ENCODE peak calls at places on chromosomes 5 and 9, in six cellular contexts. M is fibroblast of mammary gland, S is cardiac fibroblast, J is dorsolateral prefrontal cortex, H is tibial nerve, F is Peyer's patch. X is an unnamed sample.

GRCh38 chr5:108028411-108028810 is 353.5 kb downstream of the FBXL17 start:
- DNase-seq in M (peak), S (peak), J (no peak), H (no peak), F (no peak), X (no peak)

GRCh38 chr9:73050062-73050814 is 97.4 kb upstream of the ALDH1A1 start:
- DNase-seq in M (peak), S (peak), J (no peak), H (no peak), F (no peak), X (no peak)

GRCh38 chr5:170633235-170634041 is 129.6 kb downstream of the KCNIP1 start:
- DNase-seq in M (peak), S (peak), J (no peak), H (peak), F (no peak), X (peak)

GRCh38 chr5:172549708-172550095 is 91.4 kb upstream of the NEURL1B start:
- DNase-seq in M (no peak), S (no peak), J (no peak), H (no peak), F (no peak), X (no peak)

GRCh38 chr5:133340002-133340755 is 272.2 kb downstream of the FSTL4 start:
- DNase-seq in M (no peak), S (no peak), J (no peak), H (no peak), F (no peak), X (no peak)

GRCh38 chr5:131974956-131975726 is 29.7 kb upstream of the MEIKIN start:
- DNase-seq in M (no peak), S (no peak), J (no peak), H (no peak), F (peak), X (no peak)

GRCh38 chr5:93602261-93603149 is 19.5 kb downstream of the NR2F1 start:
- DNase-seq in M (no peak), S (no peak), J (no peak), H (no peak), F (no peak), X (no peak)

GRCh38 chr9:6921335-6921734 is 163.6 kb downstream of the KDM4C start:
- DNase-seq in M (no peak), S (no peak), J (no peak), H (no peak), F (no peak), X (no peak)

GRCh38 chr5:40486437-40487270 is 193.1 kb upstream of the PTGER4 start:
- DNase-seq in M (peak), S (no peak), J (no peak), H (peak), F (peak), X (no peak)

GRCh38 chr9:116900543-116900942 is 213.4 kb downstream of the TRIM32 start:
- DNase-seq in M (no peak), S (no peak), J (no peak), H (no peak), F (no peak), X (no peak)

GRCh38 chr9:88387733-88388202 is 476 bp upstream of the SPIN1 start:
- DNase-seq in M (peak), S (peak), J (peak), H (no peak), F (peak), X (peak)

GRCh38 chr9:109469646-109470358 is 28.3 kb downstream of the PTPN3 start:
- DNase-seq in M (peak), S (peak), J (peak), H (peak), F (peak), X (peak)

GRCh38 chr5:3517331-3517730 is 78.3 kb upstream of the IRX1 start:
- DNase-seq in M (no peak), S (no peak), J (no peak), H (no peak), F (no peak), X (no peak)

GRCh38 chr5:123752576-123752975 is 240.6 kb downstream of the CSNK1G3 start:
- DNase-seq in M (peak), S (peak), J (no peak), H (peak), F (no peak), X (peak)

GRCh38 chr9:114050226-114050568 is 27.9 kb downstream of the AMBP start:
- DNase-seq in M (no peak), S (no peak), J (no peak), H (no peak), F (peak), X (no peak)

GRCh38 chr5:107378218-107378899 is 292.4 kb downstream of the EFNA5 start:
- DNase-seq in M (peak), S (no peak), J (no peak), H (no peak), F (no peak), X (no peak)

GRCh38 chr5:169717298-169717697 is 80.2 kb downstream of the DOCK2 start:
- DNase-seq in M (no peak), S (peak), J (no peak), H (no peak), F (no peak), X (no peak)

GRCh38 chr5:76441890-76442673 is 39.0 kb downstream of the IQGAP2 start:
- DNase-seq in M (no peak), S (no peak), J (no peak), H (no peak), F (no peak), X (no peak)

GRCh38 chr9:89311346-89312153 is 555 bp downstream of the CKS2 start:
- DNase-seq in M (no peak), S (no peak), J (no peak), H (no peak), F (no peak), X (no peak)

GRCh38 chr9:137021574-137021978 is 6.5 kb downstream of the ABCA2 start:
- DNase-seq in M (no peak), S (no peak), J (no peak), H (no peak), F (no peak), X (no peak)

GRCh38 chr5:65862384-65862783 is 64.0 kb upstream of the ERBIN start:
- DNase-seq in M (no peak), S (no peak), J (no peak), H (no peak), F (no peak), X (no peak)

GRCh38 chr5:4868140-4868735 is 271.9 kb upstream of the ADAMTS16 start:
- DNase-seq in M (peak), S (peak), J (peak), H (peak), F (peak), X (peak)

GRCh38 chr5:52999357-52999949 is 10.3 kb downstream of the ITGA2 start:
- DNase-seq in M (peak), S (peak), J (no peak), H (no peak), F (no peak), X (no peak)

GRCh38 chr9:92613268-92614122 is 56.4 kb downstream of the IPPK start:
- DNase-seq in M (no peak), S (no peak), J (no peak), H (no peak), F (no peak), X (no peak)

GRCh38 chr5:34684281-34684979 is 28.3 kb downstream of the RAI14 start:
- DNase-seq in M (peak), S (peak), J (no peak), H (no peak), F (no peak), X (no peak)

GRCh38 chr5:75002271-75002670 is 50.1 kb downstream of the GCNT4 start:
- DNase-seq in M (no peak), S (no peak), J (no peak), H (no peak), F (no peak), X (no peak)

GRCh38 chr9:135376511-135377173 is 102.9 kb upstream of the PPP1R26 start:
- DNase-seq in M (no peak), S (no peak), J (no peak), H (no peak), F (no peak), X (no peak)

GRCh38 chr5:150762216-150762615 is 3.4 kb upstream of the DCTN4 start:
- DNase-seq in M (peak), S (peak), J (no peak), H (no peak), F (no peak), X (no peak)

GRCh38 chr5:50888754-50889153 is 222.3 kb downstream of the PARP8 start:
- DNase-seq in M (peak), S (no peak), J (no peak), H (no peak), F (no peak), X (no peak)

GRCh38 chr9:103245369-103245768 is 250.2 kb downstream of the CYLC2 start:
- DNase-seq in M (no peak), S (no peak), J (no peak), H (no peak), F (no peak), X (no peak)

GRCh38 chr5:135954899-135955298 is at the start of gene LECT2:
- DNase-seq in M (no peak), S (no peak), J (no peak), H (no peak), F (no peak), X (no peak)

GRCh38 chr5:127061956-127062355 is 11.3 kb downstream of the C5orf63 start:
- DNase-seq in M (peak), S (no peak), J (no peak), H (no peak), F (no peak), X (no peak)

GRCh38 chr9:72137697-72138365 is 11.4 kb upstream of the GDA start:
- DNase-seq in M (no peak), S (no peak), J (no peak), H (no peak), F (no peak), X (no peak)

GRCh38 chr5:82494942-82495341 is 216.8 kb upstream of the RPS23 start:
- DNase-seq in M (peak), S (peak), J (no peak), H (no peak), F (no peak), X (no peak)
- TF ChIP-seq CTCF in M (peak), S (no peak), J (no peak), H (no peak), F (no peak), X (peak)

GRCh38 chr5:32506251-32506661 is 61.7 kb upstream of the ZFR start:
- DNase-seq in M (peak), S (peak), J (peak), H (no peak), F (no peak), X (no peak)
- H3K4me3 ChIP-seq in M (peak), S (no peak), J (no peak), H (no peak), F (no peak), X (no peak)

GRCh38 chr5:139386039-139386438 is 2.9 kb upstream of the SLC23A1 start:
- DNase-seq in M (no peak), S (no peak), J (no peak), H (no peak), F (no peak), X (no peak)

GRCh38 chr5:139383993-139384590 is 995 bp upstream of the SLC23A1 start:
- DNase-seq in M (no peak), S (no peak), J (no peak), H (no peak), F (no peak), X (no peak)

GRCh38 chr5:139384591-139385051 is 1.5 kb upstream of the SLC23A1 start:
- DNase-seq in M (no peak), S (no peak), J (no peak), H (no peak), F (no peak), X (no peak)

GRCh38 chr5:139383275-139383992 is at the start of gene SLC23A1:
- DNase-seq in M (no peak), S (peak), J (no peak), H (no peak), F (no peak), X (no peak)

DNA sequence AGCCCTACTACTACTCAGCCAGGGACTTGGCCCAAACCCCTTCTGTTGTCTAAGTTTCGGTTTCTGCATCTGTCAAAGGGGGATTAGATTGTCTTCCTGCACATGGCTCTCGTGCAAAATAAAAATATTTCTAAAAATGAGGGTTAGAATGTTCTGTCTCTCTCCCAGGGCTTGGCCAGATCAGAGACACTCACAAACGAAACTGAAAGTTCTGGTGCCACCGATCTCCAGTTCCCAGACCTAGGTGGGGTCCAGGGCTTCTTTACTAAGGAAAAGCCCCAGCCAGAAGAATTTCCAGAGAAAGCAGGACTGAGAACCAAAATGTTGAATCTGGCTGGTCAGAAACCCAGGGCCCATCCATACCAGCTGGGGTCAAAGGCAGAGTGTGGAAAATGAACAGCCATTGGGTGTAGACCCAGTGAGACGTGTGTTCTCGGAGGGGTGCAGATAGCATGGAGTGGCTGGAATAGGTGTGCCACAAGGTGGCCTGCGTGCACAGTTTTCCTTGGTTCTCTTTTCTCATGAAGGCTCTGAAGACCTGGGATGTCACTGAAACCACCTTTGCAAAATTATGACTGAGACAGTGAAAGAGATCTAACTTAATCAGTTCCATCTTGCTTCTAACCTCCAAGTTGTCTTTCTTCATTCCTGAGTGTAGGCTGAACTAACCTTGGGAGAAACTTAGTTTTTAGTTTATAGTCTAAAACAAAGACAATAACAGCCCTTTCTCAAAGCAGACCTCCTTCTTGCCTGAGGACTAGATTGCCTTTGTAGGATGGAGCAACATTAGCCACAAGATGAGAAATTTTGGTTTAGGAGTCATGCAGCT is 2.2 kb upstream of the SLC23A1 start:
- DNase-seq in M (no peak), S (no peak), J (no peak), H (no peak), F (no peak), X (no peak)
- TF ChIP-seq CTCF in M (no peak), S (no peak), J (no peak), H (no peak), F (no peak), X (no peak)

DNA sequence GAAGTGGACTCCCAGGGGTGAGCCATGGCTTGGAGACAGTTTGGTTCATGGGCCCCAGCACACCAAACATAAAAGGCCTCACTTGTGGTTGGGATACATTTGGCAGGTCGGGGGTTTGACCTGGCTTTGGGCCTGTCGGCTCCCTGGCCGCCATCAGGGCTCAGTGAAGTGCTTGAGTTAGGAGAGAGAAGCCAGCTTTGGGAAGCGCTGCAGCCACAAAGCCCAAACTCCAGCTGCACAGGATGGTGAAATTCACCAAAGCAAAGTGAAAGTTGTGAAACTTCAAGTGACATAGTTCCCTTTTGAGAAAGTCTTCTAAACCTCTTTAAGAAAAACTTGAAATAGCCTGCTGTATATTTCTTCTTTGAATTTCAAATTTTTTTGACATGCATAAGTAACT is 27.5 kb downstream of the SLC46A2 start:
- DNase-seq in M (peak), S (peak), J (no peak), H (no peak), F (no peak), X (no peak)
- H3K4me3 ChIP-seq in M (no peak), S (no peak), J (no peak), H (no peak), F (no peak), X (no peak)

DNA sequence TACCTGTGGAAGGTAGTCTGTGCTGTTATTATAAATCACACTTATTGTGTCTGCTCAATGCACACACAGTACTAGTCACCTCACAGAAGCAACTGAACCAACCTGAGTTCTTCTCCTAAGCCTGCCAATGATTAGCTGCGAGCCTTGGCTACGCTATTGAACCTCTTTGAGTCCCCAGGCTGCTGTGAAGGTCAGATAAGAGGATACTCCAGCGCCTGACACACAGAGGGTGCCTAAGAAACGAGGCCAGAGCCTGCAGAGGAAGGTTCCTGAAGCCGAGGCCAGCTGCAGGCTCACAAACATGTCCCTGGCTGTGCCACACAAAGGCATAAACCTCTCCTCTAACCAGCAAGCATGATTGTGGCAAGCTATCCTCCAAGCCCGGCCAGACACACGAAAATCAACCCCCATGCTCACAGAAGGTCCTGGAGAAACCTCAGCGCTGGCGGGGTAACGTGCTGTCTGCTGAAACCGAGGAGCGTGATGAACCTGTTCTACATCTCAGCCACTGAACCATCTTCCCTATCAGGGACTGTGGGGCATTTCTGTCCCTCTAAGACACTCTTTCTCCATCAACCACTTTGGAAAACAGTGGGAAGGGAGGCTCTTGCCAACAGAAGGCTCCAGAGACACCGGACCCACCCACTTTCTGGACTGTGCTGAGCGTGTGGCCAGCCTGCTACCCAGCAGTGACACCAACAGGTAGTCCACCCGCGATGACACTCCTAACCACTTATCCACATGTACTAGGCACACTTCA is 53.2 kb upstream of the SLC25A51 start:
- DNase-seq in M (no peak), S (no peak), J (no peak), H (no peak), F (no peak), X (no peak)
- TF ChIP-seq CTCF in M (no peak), S (no peak), J (no peak), H (no peak), F (no peak), X (no peak)